ENCODE peak calls at places on chromosome 5, in seven cellular contexts. B, Z, V, M, S, Y and R are unnamed samples.

GRCh38 chr5:35339616-35340100 is 109.4 kb upstream of the PRLR start:
- DNase-seq in B (no peak), Z (no peak), V (no peak), M (no peak), S (no peak), Y (no peak), R (no peak)

GRCh38 chr5:115602585-115603125 is 376 bp upstream of the TICAM2 start:
- DNase-seq in B (no peak), Z (no peak), V (no peak), M (no peak), S (no peak), Y (no peak), R (no peak)

GRCh38 chr5:131252824-131253171 is 11.1 kb upstream of the CDC42SE2 start:
- DNase-seq in B (no peak), Z (peak; percentile 65), V (no peak), M (peak; percentile 60), S (peak; percentile 80), Y (no peak), R (peak; percentile 23)

GRCh38 chr5:14343376-14343775 is 200.2 kb downstream of the TRIO start:
- DNase-seq in B (no peak), Z (no peak), V (no peak), M (no peak), S (no peak), Y (no peak), R (no peak)

GRCh38 chr5:39187873-39188731 is 31.3 kb downstream of the FYB1 start:
- DNase-seq in B (no peak), Z (no peak), V (no peak), M (no peak), S (no peak), Y (no peak), R (no peak)

GRCh38 chr5:138337685-138338410 is at the start of gene FAM53C:
- DNase-seq in B (peak; percentile 95), Z (peak; percentile 95), V (peak; percentile 89), M (peak; percentile 93), S (peak; percentile 95), Y (peak; percentile 91), R (peak; percentile 94)

GRCh38 chr5:16983972-16984371 is 47.9 kb upstream of the MYO10 start:
- DNase-seq in B (no peak), Z (no peak), V (no peak), M (no peak), S (no peak), Y (no peak), R (no peak)

GRCh38 chr5:133259199-133259997 is 207.6 kb downstream of the HSPA4 start:
- DNase-seq in B (no peak), Z (no peak), V (no peak), M (no peak), S (no peak), Y (no peak), R (no peak)

GRCh38 chr5:74942622-74943286 is 76.6 kb upstream of the FAM169A start:
- DNase-seq in B (no peak), Z (no peak), V (no peak), M (no peak), S (no peak), Y (no peak), R (no peak)

GRCh38 chr5:74940782-74941363 is 74.7 kb upstream of the FAM169A start:
- DNase-seq in B (no peak), Z (no peak), V (no peak), M (no peak), S (no peak), Y (no peak), R (no peak)

GRCh38 chr5:74946471-74946870 is 80.3 kb upstream of the FAM169A start:
- DNase-seq in B (no peak), Z (no peak), V (no peak), M (no peak), S (no peak), Y (no peak), R (no peak)

GRCh38 chr5:74945561-74946165 is 79.5 kb upstream of the FAM169A start:
- DNase-seq in B (no peak), Z (no peak), V (no peak), M (no peak), S (no peak), Y (no peak), R (no peak)

GRCh38 chr5:74943905-74944304 is 77.7 kb upstream of the FAM169A start:
- DNase-seq in B (no peak), Z (no peak), V (no peak), M (no peak), S (no peak), Y (no peak), R (no peak)
- H3K9me3 ChIP-seq in B (no peaks in the 10 kb centered on the region), Z (no peaks in the 10 kb centered on the region), V (no peaks in the 10 kb centered on the region), M (no peaks in the 10 kb centered on the region), S (no peaks in the 10 kb centered on the region), Y (no peaks in the 10 kb centered on the region), R (no peaks in the 10 kb centered on the region)

DNA sequence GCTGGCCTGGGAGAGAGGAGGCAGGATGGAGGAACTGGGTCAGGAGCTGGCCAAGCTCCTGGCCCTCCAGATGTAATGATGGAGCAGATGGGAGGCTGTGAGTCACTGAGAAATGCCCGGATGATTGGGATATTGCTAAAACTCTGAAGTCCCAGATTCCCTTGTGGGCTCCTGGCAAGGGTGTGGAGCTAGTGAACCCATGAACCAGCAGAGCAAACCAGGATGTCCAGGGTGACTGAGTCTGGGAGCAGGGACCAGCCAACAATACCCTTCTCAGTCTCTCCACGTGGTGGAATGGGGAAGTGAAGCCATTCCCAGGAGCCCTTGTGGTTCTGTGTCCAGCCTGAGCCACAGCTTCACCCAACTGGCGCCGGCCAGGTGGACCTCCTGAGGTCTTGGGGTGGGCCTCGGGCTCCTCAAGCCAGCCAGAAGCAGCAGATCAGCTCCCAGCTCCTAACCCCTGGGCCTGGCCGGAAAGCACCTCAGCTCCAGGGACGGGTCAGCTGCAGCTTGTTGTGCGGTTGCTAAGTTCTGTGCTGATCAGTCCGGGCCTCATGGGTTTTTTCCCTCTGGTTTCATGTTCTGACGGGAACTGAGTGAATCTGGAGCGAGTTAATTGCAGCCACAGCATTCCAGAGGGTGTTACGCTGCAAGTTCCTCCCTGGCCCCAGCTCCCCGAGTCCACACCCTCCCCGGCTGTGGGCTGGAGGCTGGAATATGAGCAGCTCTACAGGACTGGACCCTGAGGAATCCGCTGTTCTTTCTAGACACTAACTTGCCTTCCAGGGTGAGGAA is 37.6 kb downstream of the DUSP1 start:
- DNase-seq in B (peak; percentile 49), Z (peak; percentile 69), V (no peak), M (peak; percentile 89), S (peak; percentile 79), Y (peak; percentile 76), R (peak; percentile 45)
- TF ChIP-seq POLR2A in B (no peak), Z (no peak), V (no peak), M (no peak), S (peak; percentile 33), Y (no peak), R (no peak)

GRCh38 chr5:141412853-141413539 is at the start of gene PCDHGA10:
- DNase-seq in B (no peak), Z (peak; percentile 67), V (peak; percentile 71), M (peak; percentile 53), S (peak; percentile 62), Y (peak; percentile 55), R (peak; percentile 62)

GRCh38 chr5:141413540-141414069 is 818 bp downstream of the PCDHGA10 start:
- DNase-seq in B (no peak), Z (no peak), V (peak; percentile 7), M (no peak), S (no peak), Y (no peak), R (no peak)

GRCh38 chr5:141411575-141411974 is 1.2 kb upstream of the PCDHGA10 start:
- DNase-seq in B (no peak), Z (no peak), V (no peak), M (no peak), S (no peak), Y (no peak), R (no peak)

GRCh38 chr5:141409598-141410306 is 1.9 kb downstream of the PCDHGB6 start:
- DNase-seq in B (no peak), Z (no peak), V (no peak), M (no peak), S (no peak), Y (no peak), R (no peak)
- H3K9me3 ChIP-seq in B (peaks cover 77% of the 10 kb centered on the region), Z (peaks cover 94% of the 10 kb centered on the region), V (no peaks in the 10 kb centered on the region), M (peaks cover 65% of the 10 kb centered on the region), S (peaks cover 50% of the 10 kb centered on the region), Y (no peaks in the 10 kb centered on the region), R (peaks cover 6% of the 10 kb centered on the region)

GRCh38 chr5:178212241-178213002 is 8.1 kb downstream of the HNRNPAB start:
- DNase-seq in B (no peak), Z (no peak), V (no peak), M (no peak), S (no peak), Y (no peak), R (no peak)
- TF ChIP-seq POLR2A in B (no peak), Z (no peak), V (no peak), M (no peak), S (peak; percentile 26), Y (no peak), R (no peak)

GRCh38 chr5:12615141-12615820 is 711.0 kb upstream of the CTNND2 start:
- DNase-seq in B (no peak), Z (no peak), V (no peak), M (no peak), S (no peak), Y (no peak), R (no peak)

GRCh38 chr5:12616093-12616492 is 711.8 kb upstream of the CTNND2 start:
- DNase-seq in B (no peak), Z (no peak), V (no peak), M (no peak), S (no peak), Y (no peak), R (no peak)

GRCh38 chr5:12614608-12615007 is 710.4 kb upstream of the CTNND2 start:
- DNase-seq in B (no peak), Z (no peak), V (no peak), M (no peak), S (no peak), Y (no peak), R (no peak)

GRCh38 chr5:12611132-12611531 is 706.9 kb upstream of the CTNND2 start:
- DNase-seq in B (no peak), Z (no peak), V (no peak), M (no peak), S (no peak), Y (no peak), R (no peak)
- H3K9me3 ChIP-seq in B (peaks cover 6% of the 10 kb centered on the region), Z (peaks cover 7% of the 10 kb centered on the region), V (peaks cover 15% of the 10 kb centered on the region), M (no peaks in the 10 kb centered on the region), S (no peaks in the 10 kb centered on the region), Y (no peaks in the 10 kb centered on the region), R (no peaks in the 10 kb centered on the region)

DNA sequence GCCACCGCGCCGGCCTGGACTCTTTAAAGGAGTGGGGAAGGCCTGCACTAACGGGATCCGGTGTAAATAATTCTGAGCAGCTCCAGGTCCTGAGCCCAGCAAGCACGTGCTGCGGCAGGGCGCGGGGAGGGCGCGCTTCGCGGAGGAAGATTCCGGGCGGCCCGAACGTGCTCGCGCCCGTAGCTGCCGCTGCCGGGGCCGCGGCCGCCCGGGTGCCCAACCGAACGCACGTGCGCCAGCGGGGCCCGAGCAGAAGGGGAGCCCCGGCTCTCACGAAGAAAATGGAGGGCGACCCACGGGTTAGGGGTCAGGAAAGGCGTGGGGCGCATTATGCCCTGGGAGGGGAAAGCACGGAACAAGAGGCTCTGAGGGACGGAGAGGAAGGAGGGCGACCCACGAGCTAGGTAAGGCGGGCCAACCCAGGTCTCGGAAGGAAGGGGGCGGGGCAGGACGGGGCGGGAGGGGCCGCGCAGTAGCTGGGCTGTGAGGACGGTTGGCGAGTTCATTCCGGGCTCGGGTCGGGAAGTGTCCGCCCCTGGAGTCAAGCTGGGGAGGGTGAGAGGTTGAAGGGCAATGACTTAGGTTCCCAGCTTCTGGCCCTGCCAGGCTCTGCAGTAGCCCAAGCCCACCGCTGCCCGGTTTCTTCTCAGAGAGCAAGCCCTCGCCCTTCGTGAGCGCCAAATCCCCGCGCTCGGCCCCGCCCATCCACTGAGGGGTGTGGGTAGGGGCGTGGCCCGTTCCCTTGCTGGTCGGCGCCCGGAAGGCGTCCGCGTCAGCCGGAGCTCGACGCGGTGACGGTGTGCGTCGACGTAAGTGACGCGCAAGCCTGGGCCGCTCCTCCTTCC is at the start of gene ZNF131:
- DNase-seq in B (peak; percentile 96), Z (peak; percentile 97), V (peak; percentile 93), M (peak; percentile 96), S (peak; percentile 97), Y (peak; percentile 95), R (peak; percentile 97)
- TF ChIP-seq POLR2A in B (peak; percentile 42), Z (no peak), V (peak; percentile 84), M (peak; percentile 7), S (peak; percentile 87), Y (peak; percentile 68), R (peak; percentile 82)